ENCODE peak calls at places on chromosome 1, in eight cellular contexts. M, I, W, Z, H, D, X and B are unnamed samples.

GRCh38 chr1:39395357-39395831 is 96.0 kb upstream of the BMP8A start:
- DNase-seq in H (no peak), D (no peak), W (no peak), Z (no peak), I (no peak), X (no peak), M (no peak), B (no peak)

GRCh38 chr1:245091818-245092637 is 62.8 kb upstream of the KIF26B start:
- DNase-seq in W (no peak), D (no peak), I (peak), Z (peak), H (no peak), X (no peak), M (no peak), B (peak)

GRCh38 chr1:191953516-191953915 is 204.7 kb upstream of the RGS18 start:
- DNase-seq in D (no peak), Z (no peak), H (no peak), I (no peak), W (no peak), M (no peak), X (no peak), B (no peak)

GRCh38 chr1:206106328-206107167 is 10.6 kb downstream of the AVPR1B start:
- DNase-seq in Z (peak), X (peak), M (peak), D (peak), I (peak), W (peak), H (peak), B (peak)

GRCh38 chr1:205568469-205569361 is 63.1 kb downstream of the ELK4 start:
- DNase-seq in M (no peak), W (no peak), Z (no peak), I (peak), X (peak), H (no peak), D (peak), B (no peak)

GRCh38 chr1:234841710-234842231 is 231.8 kb upstream of the IRF2BP2 start:
- DNase-seq in M (peak), I (no peak), H (no peak), W (no peak), Z (no peak), D (no peak), X (no peak), B (peak)

GRCh38 chr1:183272390-183272801 is 86.3 kb downstream of the LAMC2 start:
- DNase-seq in H (no peak), I (no peak), W (no peak), M (no peak), X (no peak), D (no peak), Z (no peak), B (no peak)

GRCh38 chr1:46517010-46517600 is 27.5 kb downstream of the DMBX1 start:
- DNase-seq in Z (peak), D (peak), I (no peak), H (no peak), M (no peak), X (no peak), W (peak), B (peak)

GRCh38 chr1:227043755-227044154 is 103.7 kb downstream of the COQ8A start:
- DNase-seq in I (no peak), M (no peak), D (no peak), X (no peak), W (no peak), H (no peak), Z (no peak), B (no peak)

DNA sequence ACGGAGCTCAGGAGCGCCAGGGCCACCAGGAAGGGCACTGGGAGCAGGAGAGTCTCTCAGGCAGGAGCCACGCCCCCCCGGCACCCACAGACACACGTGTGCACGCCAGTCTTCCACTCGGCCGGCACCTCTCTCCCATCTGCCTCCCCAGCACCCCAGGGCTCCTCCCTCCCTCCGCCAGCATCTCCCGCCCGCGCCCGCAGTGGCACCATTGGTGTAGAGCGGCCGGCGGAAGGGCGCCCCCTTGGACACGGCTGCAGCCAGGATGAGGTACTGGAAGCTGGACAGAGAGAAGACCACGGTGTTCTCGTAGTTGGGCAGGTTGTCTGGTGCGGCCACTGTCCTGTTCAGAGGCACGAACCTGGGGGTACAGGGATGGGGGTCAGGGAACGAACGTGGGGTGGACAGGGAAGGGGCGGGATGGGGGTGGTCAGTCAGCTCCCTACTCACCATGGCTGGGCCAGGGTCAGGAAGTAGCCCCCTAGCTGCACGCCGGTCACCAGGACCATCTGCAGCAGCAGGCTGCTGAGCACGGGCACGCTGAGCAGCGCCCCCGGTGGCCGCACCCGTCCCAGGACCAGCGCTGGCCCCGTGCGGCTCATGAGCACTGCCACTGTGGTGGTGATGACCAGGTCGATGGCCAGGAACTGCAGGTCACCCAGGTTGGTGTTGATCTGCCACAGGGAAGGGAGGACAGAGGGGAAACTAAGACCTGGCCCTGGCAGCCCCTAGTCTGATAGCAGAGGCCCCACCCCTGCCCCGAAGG is 6.4 kb upstream of the MFAP2 start:
- DNase-seq in H (no peak), X (no peak), Z (no peak), D (peak), M (no peak), I (no peak), W (peak), B (no peak)
- TF ChIP-seq CTCF in H (no peak), X (no peak), Z (no peak), D (peak), M (no peak), I (no peak), W (peak), B (no peak)

GRCh38 chr1:208233978-208234377 is 10.2 kb downstream of the PLXNA2 start:
- DNase-seq in I (no peak), Z (no peak), M (no peak), D (no peak), H (no peak), X (no peak), W (no peak), B (no peak)

GRCh38 chr1:208234721-208235120 is 9.5 kb downstream of the PLXNA2 start:
- DNase-seq in D (no peak), H (no peak), X (no peak), W (no peak), I (no peak), Z (no peak), M (no peak), B (no peak)

GRCh38 chr1:208235983-208236761 is 8.0 kb downstream of the PLXNA2 start:
- DNase-seq in Z (no peak), X (peak), I (peak), D (no peak), M (no peak), H (no peak), W (no peak), B (no peak)

GRCh38 chr1:208237241-208237640 is 6.9 kb downstream of the PLXNA2 start:
- DNase-seq in Z (no peak), I (no peak), D (no peak), H (no peak), W (no peak), X (no peak), M (no peak), B (no peak)

GRCh38 chr1:208235356-208235982 is 8.7 kb downstream of the PLXNA2 start:
- DNase-seq in Z (no peak), H (no peak), X (no peak), M (no peak), W (no peak), I (no peak), D (no peak), B (no peak)
- TF ChIP-seq CTCF in Z (no peak), H (no peak), X (no peak), M (no peak), W (no peak), I (no peak), D (no peak), B (no peak)

GRCh38 chr1:2594001-2594640 is 7.5 kb downstream of the PRXL2B start:
- DNase-seq in X (no peak), I (peak), M (no peak), W (peak), Z (peak), D (no peak), H (no peak), B (no peak)
- TF ChIP-seq CTCF in X (no peak), I (no peak), M (no peak), W (no peak), Z (no peak), D (no peak), H (no peak), B (no peak)

DNA sequence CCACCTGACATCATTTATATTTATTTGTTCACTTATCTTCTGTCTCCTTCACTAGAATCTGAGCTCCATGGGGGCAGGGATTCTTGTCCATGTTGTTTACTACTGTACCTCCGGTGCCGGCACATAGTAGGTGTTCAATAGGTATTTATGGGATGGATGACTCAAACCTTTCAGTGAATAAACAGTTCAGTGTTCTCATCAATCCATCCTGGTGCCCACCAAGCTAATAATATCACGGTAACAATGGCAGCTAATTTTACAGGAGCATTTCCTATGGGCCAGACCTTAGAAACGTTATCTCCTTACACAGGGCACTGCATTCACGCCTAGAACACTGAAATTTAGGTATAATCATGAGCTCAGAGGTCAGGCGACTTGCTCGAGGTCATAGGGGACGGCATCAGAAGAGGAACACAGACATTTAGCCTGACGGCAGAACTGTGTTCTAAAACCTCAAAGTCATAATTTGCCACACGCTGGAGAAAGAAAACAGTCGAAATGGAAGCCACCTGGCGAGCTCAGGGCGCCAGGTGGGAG is 1.3 kb upstream of the DRAXIN start:
- DNase-seq in M (no peak), X (no peak), H (no peak), Z (no peak), I (no peak), W (no peak), D (no peak), B (no peak)
- TF ChIP-seq CTCF in M (no peak), X (no peak), H (no peak), Z (no peak), I (no peak), W (no peak), D (no peak), B (no peak)

GRCh38 chr1:229102741-229103480 is 168.0 kb upstream of the RAB4A start:
- DNase-seq in H (no peak), Z (no peak), W (peak), X (no peak), M (no peak), D (peak), I (no peak), B (peak)
- TF ChIP-seq CTCF in H (no peak), Z (no peak), W (peak), X (no peak), M (no peak), D (peak), I (no peak), B (no peak)